ENCODE peak calls at places on chromosomes 7 and 10, in eight cellular contexts. E is non-pigmented ciliary epithelial cell, H is GM20000, F is H9, V is neural crest cell, M is stromal cell of bone marrow, D is M059J, K is HFFc6. N is an unnamed sample.
A peak's percentile ranks its signal among the peaks of the same experiment; 100 is the strongest.

GRCh38 chr10:35259769-35260397 is 76.4 kb upstream of the CCNY start:
- DNase-seq in E (peak; percentile 94), H (no peak), F (no peak), V (no peak), M (peak; percentile 97), D (peak; percentile 92), K (peak; percentile 95), N (peak; percentile 70)

GRCh38 chr10:74995806-74996205 is 115.7 kb upstream of the SAMD8 start:
- DNase-seq in E (no peak), H (no peak), F (no peak), V (no peak), M (no peak), D (no peak), K (no peak), N (no peak)

GRCh38 chr10:97163141-97163540 is 22.6 kb downstream of the SLIT1 start:
- DNase-seq in E (no peak), H (no peak), F (no peak), V (no peak), M (no peak), D (no peak), K (no peak), N (no peak)

GRCh38 chr7:105268511-105269392 is 120.0 kb downstream of the SRPK2 start:
- DNase-seq in E (peak; percentile 13), H (no peak), F (no peak), V (no peak), M (peak; percentile 53), D (peak; percentile 60), K (peak; percentile 59), N (peak; percentile 33)

GRCh38 chr10:78937800-78938694 is 130.7 kb upstream of the ZMIZ1 start:
- DNase-seq in E (no peak), H (no peak), F (no peak), V (no peak), M (no peak), D (no peak), K (no peak), N (no peak)

GRCh38 chr7:104005197-104005596 is 15.7 kb upstream of the RELN start:
- DNase-seq in E (peak; percentile 47), H (no peak), F (no peak), V (no peak), M (no peak), D (peak; percentile 79), K (no peak), N (peak; percentile 20)

GRCh38 chr10:17644485-17644964 is 574 bp downstream of the STAM start:
- DNase-seq in E (no peak), H (no peak), F (no peak), V (peak; percentile 2), M (no peak), D (peak; percentile 23), K (peak; percentile 8), N (no peak)

GRCh38 chr7:82202965-82203364 is 240.6 kb downstream of the CACNA2D1 start:
- DNase-seq in E (no peak), H (no peak), F (no peak), V (no peak), M (no peak), D (no peak), K (no peak), N (no peak)

GRCh38 chr10:89250814-89251416 is 660 bp downstream of the LIPA start:
- DNase-seq in E (no peak), H (no peak), F (no peak), V (no peak), M (no peak), D (no peak), K (no peak), N (no peak)

GRCh38 chr10:125201108-125201524 is 40.8 kb upstream of the CTBP2 start:
- DNase-seq in E (peak; percentile 26), H (peak; percentile 59), F (no peak), V (no peak), M (no peak), D (peak; percentile 84), K (peak; percentile 55), N (peak; percentile 54)

GRCh38 chr10:28291881-28292297 is 11.0 kb downstream of the MPP7 start:
- DNase-seq in E (peak; percentile 77), H (no peak), F (no peak), V (no peak), M (peak; percentile 57), D (peak; percentile 62), K (peak; percentile 74), N (no peak)

GRCh38 chr7:75987805-75988630 is 6.4 kb downstream of the TMEM120A start:
- DNase-seq in E (no peak), H (no peak), F (no peak), V (no peak), M (no peak), D (no peak), K (no peak), N (no peak)

GRCh38 chr7:150781016-150781415 is 19.1 kb downstream of the TMEM176B start:
- DNase-seq in E (peak; percentile 3), H (no peak), F (no peak), V (no peak), M (peak; percentile 58), D (no peak), K (no peak), N (no peak)

GRCh38 chr7:158432369-158433270 is 155.0 kb downstream of the PTPRN2 start:
- DNase-seq in E (no peak), H (no peak), F (no peak), V (no peak), M (no peak), D (peak; percentile 16), K (no peak), N (no peak)

GRCh38 chr10:103111918-103112877 is 80.9 kb downstream of the NT5C2 start:
- DNase-seq in E (no peak), H (peak; percentile 20), F (no peak), V (no peak), M (no peak), D (no peak), K (no peak), N (no peak)

GRCh38 chr7:143279186-143280098 is 5.3 kb upstream of the TMEM139 start:
- DNase-seq in E (no peak), H (no peak), F (no peak), V (no peak), M (peak; percentile 66), D (peak; percentile 90), K (peak; percentile 83), N (peak; percentile 71)

GRCh38 chr7:22320416-22320815 is 36.5 kb downstream of the RAPGEF5 start:
- DNase-seq in E (no peak), H (no peak), F (no peak), V (no peak), M (no peak), D (no peak), K (peak; percentile 25), N (no peak)

GRCh38 chr10:62831346-62831745 is 15.2 kb upstream of the EGR2 start:
- DNase-seq in E (peak; percentile 77), H (no peak), F (no peak), V (no peak), M (peak; percentile 68), D (peak; percentile 42), K (peak; percentile 54), N (peak; percentile 90)

GRCh38 chr10:119413738-119414611 is 128.5 kb downstream of the RGS10 start:
- DNase-seq in E (no peak), H (no peak), F (no peak), V (no peak), M (no peak), D (no peak), K (peak; percentile 29), N (peak; percentile 78)

GRCh38 chr7:128443817-128444216 is 11.9 kb upstream of the HILPDA start:
- DNase-seq in E (no peak), H (no peak), F (no peak), V (no peak), M (no peak), D (no peak), K (no peak), N (no peak)

GRCh38 chr7:31688347-31688746 is 1.3 kb downstream of the PPP1R17 start:
- DNase-seq in E (no peak), H (peak; percentile 25), F (no peak), V (no peak), M (no peak), D (no peak), K (no peak), N (no peak)

GRCh38 chr10:75295901-75296441 is 60.2 kb upstream of the COMTD1 start:
- DNase-seq in E (no peak), H (no peak), F (no peak), V (no peak), M (no peak), D (peak; percentile 9), K (no peak), N (no peak)

GRCh38 chr7:84837405-84837804 is 349.5 kb downstream of the SEMA3D start:
- DNase-seq in E (no peak), H (no peak), F (no peak), V (no peak), M (no peak), D (no peak), K (no peak), N (no peak)

GRCh38 chr10:21195149-21195731 is 298.1 kb upstream of the NEBL start:
- DNase-seq in E (no peak), H (no peak), F (no peak), V (no peak), M (no peak), D (no peak), K (no peak), N (no peak)

GRCh38 chr10:116408716-116409115 is 18.9 kb upstream of the PNLIPRP3 start:
- DNase-seq in E (no peak), H (no peak), F (no peak), V (no peak), M (no peak), D (no peak), K (no peak), N (no peak)

GRCh38 chr7:9023895-9024294 is 590.5 kb downstream of the NXPH1 start:
- DNase-seq in E (no peak), H (no peak), F (no peak), V (no peak), M (no peak), D (no peak), K (no peak), N (no peak)

GRCh38 chr10:91434041-91434440 is 23.9 kb downstream of the HECTD2 start:
- DNase-seq in E (no peak), H (no peak), F (no peak), V (no peak), M (no peak), D (peak; percentile 28), K (peak; percentile 27), N (no peak)

GRCh38 chr7:98868450-98868849 is 1.4 kb downstream of the TMEM130 start:
- DNase-seq in E (no peak), H (no peak), F (no peak), V (no peak), M (no peak), D (no peak), K (no peak), N (no peak)

GRCh38 chr10:1120146-1120695 is 64.0 kb downstream of the WDR37 start:
- DNase-seq in E (no peak), H (no peak), F (no peak), V (no peak), M (no peak), D (no peak), K (no peak), N (no peak)

GRCh38 chr7:139370301-139370942 is 10.7 kb downstream of the LUC7L2 start:
- DNase-seq in E (no peak), H (no peak), F (no peak), V (no peak), M (no peak), D (no peak), K (no peak), N (no peak)

GRCh38 chr10:58531084-58531695 is 18.5 kb downstream of the BICC1 start:
- DNase-seq in E (peak; percentile 52), H (peak; percentile 40), F (peak; percentile 71), V (peak; percentile 73), M (peak; percentile 50), D (peak; percentile 69), K (peak; percentile 73), N (peak; percentile 66)

GRCh38 chr7:31924228-31924627 is 146.0 kb downstream of the PDE1C start:
- DNase-seq in E (no peak), H (no peak), F (no peak), V (no peak), M (no peak), D (no peak), K (no peak), N (no peak)

GRCh38 chr7:36535866-36536664 is 146.4 kb downstream of the ANLN start:
- DNase-seq in E (no peak), H (no peak), F (no peak), V (no peak), M (no peak), D (peak; percentile 88), K (no peak), N (peak; percentile 18)

GRCh38 chr10:71285180-71285545 is 33.9 kb upstream of the SLC29A3 start:
- DNase-seq in E (no peak), H (peak; percentile 75), F (peak; percentile 79), V (peak; percentile 57), M (no peak), D (peak; percentile 26), K (no peak), N (no peak)

N was measured in astrocyte of the cerebellum.